ENCODE peak calls at places on chromosomes 11 and 22, in eight cellular contexts. One of them, this sample, is unnamed.

GRCh38 chr22:49330421-49331222 is 497.1 kb downstream of the BRD1 start:
- DNase-seq in NB4: no peak
- DNase-seq in tibial nerve: no peak
- DNase-seq in spleen: peak
- DNase-seq in Peyer's patch: no peak
- DNase-seq in stomach: peak
- DNase-seq in right lobe of liver: peak
- DNase-seq in adrenal gland: no peak
- DNase-seq in this sample: no peak

GRCh38 chr11:128470081-128470480 is 117.3 kb downstream of the ETS1 start:
- DNase-seq in NB4: no peak
- DNase-seq in Peyer's patch: no peak
- DNase-seq in adrenal gland: no peak
- DNase-seq in stomach: no peak
- DNase-seq in right lobe of liver: no peak
- DNase-seq in tibial nerve: no peak
- DNase-seq in spleen: no peak
- DNase-seq in this sample: no peak

GRCh38 chr11:10076458-10077141 is 217.4 kb downstream of the SBF2 start:
- DNase-seq in spleen: no peak
- DNase-seq in right lobe of liver: peak
- DNase-seq in NB4: peak
- DNase-seq in Peyer's patch: peak
- DNase-seq in tibial nerve: no peak
- DNase-seq in adrenal gland: peak
- DNase-seq in stomach: peak
- DNase-seq in this sample: peak

GRCh38 chr11:47981667-47982404 is 1.5 kb downstream of the PTPRJ start:
- DNase-seq in NB4: peak
- DNase-seq in Peyer's patch: peak
- DNase-seq in right lobe of liver: peak
- DNase-seq in adrenal gland: no peak
- DNase-seq in tibial nerve: no peak
- DNase-seq in stomach: no peak
- DNase-seq in spleen: peak
- DNase-seq in this sample: no peak

GRCh38 chr11:95586681-95587080 is 202.9 kb downstream of the FAM76B start:
- DNase-seq in Peyer's patch: no peak
- DNase-seq in tibial nerve: no peak
- DNase-seq in spleen: no peak
- DNase-seq in NB4: no peak
- DNase-seq in stomach: no peak
- DNase-seq in adrenal gland: no peak
- DNase-seq in right lobe of liver: no peak
- DNase-seq in this sample: no peak

GRCh38 chr11:64371201-64371600 is 12.2 kb downstream of the RPS6KA4 start:
- DNase-seq in NB4: peak
- DNase-seq in right lobe of liver: no peak
- DNase-seq in adrenal gland: no peak
- DNase-seq in Peyer's patch: no peak
- DNase-seq in tibial nerve: no peak
- DNase-seq in spleen: no peak
- DNase-seq in stomach: no peak
- DNase-seq in this sample: no peak

GRCh38 chr22:47994045-47994444 is 1231.6 kb downstream of the TBC1D22A start:
- DNase-seq in Peyer's patch: no peak
- DNase-seq in right lobe of liver: no peak
- DNase-seq in NB4: no peak
- DNase-seq in tibial nerve: no peak
- DNase-seq in spleen: no peak
- DNase-seq in stomach: no peak
- DNase-seq in adrenal gland: no peak
- DNase-seq in this sample: no peak

GRCh38 chr11:8239536-8240228 is 24.0 kb downstream of the LMO1 start:
- DNase-seq in stomach: no peak
- DNase-seq in NB4: no peak
- DNase-seq in Peyer's patch: no peak
- DNase-seq in adrenal gland: peak
- DNase-seq in spleen: no peak
- DNase-seq in right lobe of liver: no peak
- DNase-seq in tibial nerve: no peak
- DNase-seq in this sample: no peak

GRCh38 chr11:101863361-101863760 is 51.4 kb upstream of the CEP126 start:
- DNase-seq in NB4: no peak
- DNase-seq in spleen: no peak
- DNase-seq in adrenal gland: no peak
- DNase-seq in Peyer's patch: no peak
- DNase-seq in tibial nerve: no peak
- DNase-seq in stomach: no peak
- DNase-seq in right lobe of liver: no peak
- DNase-seq in this sample: peak

GRCh38 chr11:72278911-72279310 is 34.9 kb upstream of the PHOX2A start:
- DNase-seq in adrenal gland: no peak
- DNase-seq in tibial nerve: no peak
- DNase-seq in stomach: no peak
- DNase-seq in NB4: no peak
- DNase-seq in spleen: no peak
- DNase-seq in Peyer's patch: no peak
- DNase-seq in right lobe of liver: no peak
- DNase-seq in this sample: peak

GRCh38 chr22:30004689-30005088 is 75.6 kb upstream of the HORMAD2 start:
- DNase-seq in right lobe of liver: no peak
- DNase-seq in spleen: no peak
- DNase-seq in NB4: no peak
- DNase-seq in tibial nerve: no peak
- DNase-seq in stomach: no peak
- DNase-seq in adrenal gland: no peak
- DNase-seq in Peyer's patch: no peak
- DNase-seq in this sample: no peak

GRCh38 chr22:44668886-44669724 is 32.9 kb upstream of the PRR5 start:
- DNase-seq in adrenal gland: no peak
- DNase-seq in stomach: no peak
- DNase-seq in tibial nerve: no peak
- DNase-seq in right lobe of liver: no peak
- DNase-seq in Peyer's patch: no peak
- DNase-seq in spleen: no peak
- DNase-seq in NB4: no peak
- DNase-seq in this sample: no peak

GRCh38 chr11:67022961-67023956 is at the start of gene SYT12:
- DNase-seq in stomach: no peak
- DNase-seq in right lobe of liver: no peak
- DNase-seq in spleen: no peak
- DNase-seq in tibial nerve: no peak
- DNase-seq in adrenal gland: peak
- DNase-seq in Peyer's patch: no peak
- DNase-seq in NB4: peak
- DNase-seq in this sample: no peak

GRCh38 chr22:50627452-50627913 is 469 bp downstream of the ARSA start:
- DNase-seq in spleen: peak
- DNase-seq in Peyer's patch: no peak
- DNase-seq in tibial nerve: no peak
- DNase-seq in stomach: peak
- DNase-seq in right lobe of liver: peak
- DNase-seq in NB4: peak
- DNase-seq in adrenal gland: no peak
- DNase-seq in this sample: no peak

GRCh38 chr22:50628543-50629134 is 687 bp upstream of the ARSA start:
- DNase-seq in right lobe of liver: no peak
- DNase-seq in spleen: peak
- DNase-seq in Peyer's patch: no peak
- DNase-seq in tibial nerve: no peak
- DNase-seq in NB4: no peak
- DNase-seq in adrenal gland: no peak
- DNase-seq in stomach: peak
- DNase-seq in this sample: no peak

GRCh38 chr22:50626314-50626855 is 1.6 kb downstream of the ARSA start:
- DNase-seq in tibial nerve: no peak
- DNase-seq in spleen: peak
- DNase-seq in adrenal gland: no peak
- DNase-seq in NB4: no peak
- DNase-seq in right lobe of liver: no peak
- DNase-seq in stomach: peak
- DNase-seq in Peyer's patch: no peak
- DNase-seq in this sample: no peak

GRCh38 chr22:50626856-50627451 is 998 bp downstream of the ARSA start:
- DNase-seq in Peyer's patch: no peak
- DNase-seq in right lobe of liver: peak
- DNase-seq in NB4: no peak
- DNase-seq in stomach: peak
- DNase-seq in adrenal gland: no peak
- DNase-seq in tibial nerve: no peak
- DNase-seq in spleen: peak
- DNase-seq in this sample: no peak

GRCh38 chr22:50627914-50628542 is at the start of gene ARSA:
- DNase-seq in spleen: peak
- DNase-seq in right lobe of liver: peak
- DNase-seq in tibial nerve: peak
- DNase-seq in stomach: peak
- DNase-seq in NB4: peak
- DNase-seq in Peyer's patch: peak
- DNase-seq in adrenal gland: peak
- DNase-seq in this sample: peak
- TF ChIP-seq POLR2A in spleen: no peak
- TF ChIP-seq POLR2A in right lobe of liver: peak
- TF ChIP-seq POLR2A in tibial nerve: peak
- TF ChIP-seq POLR2A in stomach: no peak
- TF ChIP-seq POLR2A in NB4: peak
- TF ChIP-seq POLR2A in Peyer's patch: no peak
- TF ChIP-seq POLR2A in adrenal gland: peak
- TF ChIP-seq POLR2A in this sample: no peak

GRCh38 chr11:76782526-76783293 is 446 bp upstream of the TSKU start:
- DNase-seq in right lobe of liver: peak
- DNase-seq in spleen: peak
- DNase-seq in NB4: peak
- DNase-seq in stomach: peak
- DNase-seq in Peyer's patch: peak
- DNase-seq in tibial nerve: peak
- DNase-seq in adrenal gland: peak
- DNase-seq in this sample: peak
- TF ChIP-seq POLR2A in right lobe of liver: no peak
- TF ChIP-seq POLR2A in spleen: no peak
- TF ChIP-seq POLR2A in NB4: peak
- TF ChIP-seq POLR2A in stomach: no peak
- TF ChIP-seq POLR2A in Peyer's patch: no peak
- TF ChIP-seq POLR2A in tibial nerve: no peak
- TF ChIP-seq POLR2A in adrenal gland: peak
- TF ChIP-seq POLR2A in this sample: no peak

GRCh38 chr11:44531116-44531504 is 34.4 kb upstream of the CD82 start:
- DNase-seq in Peyer's patch: no peak
- DNase-seq in NB4: no peak
- DNase-seq in adrenal gland: no peak
- DNase-seq in right lobe of liver: no peak
- DNase-seq in stomach: no peak
- DNase-seq in spleen: no peak
- DNase-seq in tibial nerve: no peak
- DNase-seq in this sample: no peak

GRCh38 chr11:44531636-44532035 is 33.8 kb upstream of the CD82 start:
- DNase-seq in spleen: no peak
- DNase-seq in NB4: no peak
- DNase-seq in tibial nerve: no peak
- DNase-seq in stomach: no peak
- DNase-seq in Peyer's patch: no peak
- DNase-seq in adrenal gland: no peak
- DNase-seq in right lobe of liver: no peak
- DNase-seq in this sample: no peak

GRCh38 chr11:44529895-44530412 is 35.5 kb upstream of the CD82 start:
- DNase-seq in right lobe of liver: no peak
- DNase-seq in tibial nerve: no peak
- DNase-seq in Peyer's patch: no peak
- DNase-seq in stomach: no peak
- DNase-seq in spleen: no peak
- DNase-seq in NB4: peak
- DNase-seq in adrenal gland: no peak
- DNase-seq in this sample: no peak

GRCh38 chr11:44528581-44528980 is 36.9 kb upstream of the CD82 start:
- DNase-seq in NB4: no peak
- DNase-seq in tibial nerve: no peak
- DNase-seq in Peyer's patch: no peak
- DNase-seq in spleen: no peak
- DNase-seq in adrenal gland: no peak
- DNase-seq in stomach: no peak
- DNase-seq in right lobe of liver: no peak
- DNase-seq in this sample: no peak

DNA sequence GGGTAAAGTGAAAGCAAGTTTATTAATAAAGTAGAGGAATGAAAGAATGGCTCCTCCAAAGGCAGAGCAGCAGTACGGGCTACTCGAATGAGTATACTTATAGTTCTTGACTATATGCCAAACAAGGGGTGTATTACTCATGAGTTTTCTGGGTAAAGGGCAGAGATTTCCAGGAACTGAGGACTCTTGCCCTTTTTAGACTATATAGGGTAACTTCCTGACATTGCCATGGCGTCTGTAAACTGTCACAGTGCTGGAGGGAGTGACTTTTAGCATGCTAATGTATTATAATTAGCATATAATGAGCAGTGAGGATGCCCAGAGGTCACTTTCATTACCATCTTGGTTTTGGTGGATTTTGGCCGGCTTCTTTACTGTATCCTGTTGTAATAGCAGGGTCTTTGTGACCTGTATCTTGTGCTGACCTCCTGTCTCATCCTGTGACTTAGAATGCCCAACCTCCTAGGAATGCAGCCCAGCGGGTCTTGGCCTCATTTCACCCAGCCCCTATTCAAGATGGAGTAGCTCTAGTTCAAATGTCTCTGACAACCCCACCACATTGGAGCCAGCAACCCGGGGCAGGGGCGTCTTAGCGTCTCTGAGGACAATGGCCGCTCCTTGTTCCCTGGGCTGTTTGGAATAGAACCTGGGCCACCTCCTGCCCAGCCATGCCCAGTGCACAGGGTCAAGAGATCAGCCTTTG is 34.9 kb upstream of the CD82 start:
- DNase-seq in NB4: no peak
- DNase-seq in right lobe of liver: no peak
- DNase-seq in Peyer's patch: no peak
- DNase-seq in spleen: no peak
- DNase-seq in stomach: no peak
- DNase-seq in tibial nerve: no peak
- DNase-seq in adrenal gland: no peak
- DNase-seq in this sample: peak
- TF ChIP-seq POLR2A in NB4: no peak
- TF ChIP-seq POLR2A in right lobe of liver: no peak
- TF ChIP-seq POLR2A in Peyer's patch: no peak
- TF ChIP-seq POLR2A in spleen: no peak
- TF ChIP-seq POLR2A in stomach: no peak
- TF ChIP-seq POLR2A in tibial nerve: no peak
- TF ChIP-seq POLR2A in adrenal gland: no peak
- TF ChIP-seq POLR2A in this sample: no peak

DNA sequence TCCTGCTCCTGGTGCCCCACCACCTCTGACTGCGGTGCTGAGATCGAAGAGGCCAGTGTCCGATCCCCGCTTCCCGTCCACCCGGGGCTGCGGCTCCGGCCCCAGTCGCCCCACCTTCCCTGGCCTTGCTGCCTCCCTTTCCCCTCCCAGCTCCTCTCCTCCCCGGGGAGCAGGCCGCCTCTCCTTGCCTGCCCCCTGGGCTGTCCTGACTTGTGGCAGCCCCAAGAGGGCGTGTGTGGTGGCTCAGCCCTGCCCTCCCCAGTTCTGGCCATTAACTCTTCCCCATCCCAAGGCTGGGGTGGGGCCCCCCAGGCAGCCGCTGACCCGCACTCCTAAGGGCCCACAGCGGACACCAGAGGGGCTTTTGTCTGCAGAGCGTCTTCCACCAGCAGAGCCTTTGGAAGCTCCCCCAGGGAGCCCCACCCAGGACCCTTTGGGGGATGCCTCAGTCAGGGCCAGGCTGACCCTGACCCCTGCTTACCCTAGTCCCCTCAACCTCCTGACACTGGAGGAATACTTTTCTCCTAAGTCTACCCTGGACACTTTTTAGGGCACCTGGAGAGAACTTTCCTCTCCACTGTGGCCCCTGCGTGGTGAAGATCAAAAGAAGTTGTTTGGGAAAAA is 16.7 kb downstream of the RTN4RL2 start:
- DNase-seq in spleen: peak
- DNase-seq in adrenal gland: peak
- DNase-seq in Peyer's patch: peak
- DNase-seq in tibial nerve: no peak
- DNase-seq in NB4: peak
- DNase-seq in right lobe of liver: peak
- DNase-seq in stomach: peak
- DNase-seq in this sample: peak
- TF ChIP-seq POLR2A in spleen: no peak
- TF ChIP-seq POLR2A in adrenal gland: no peak
- TF ChIP-seq POLR2A in Peyer's patch: no peak
- TF ChIP-seq POLR2A in tibial nerve: no peak
- TF ChIP-seq POLR2A in NB4: no peak
- TF ChIP-seq POLR2A in right lobe of liver: no peak
- TF ChIP-seq POLR2A in stomach: no peak
- TF ChIP-seq POLR2A in this sample: no peak